ENCODE peak calls at places on chromosome 5, in seven cellular contexts. Z is SJSA1; R is CD4-positive, alpha-beta memory T cell; J is stomach; I is fibroblast of lung; G is hepatocyte; A is CD8-positive, alpha-beta memory T cell. T is an unnamed sample.

GRCh38 chr5:68683632-68684035 is 410.2 kb upstream of the SLC30A5 start:
- DNase-seq in Z (no peak), G (peak; percentile 71), J (no peak), A (no peak), R (no peak), I (peak; percentile 95), T (no peak)

GRCh38 chr5:173229966-173230740 is 4.9 kb downstream of the NKX2-5 start:
- DNase-seq in R (no peak), I (no peak), Z (no peak), J (no peak), G (no peak), A (no peak), T (no peak)

GRCh38 chr5:60208681-60209080 is 315.2 kb upstream of the PDE4D start:
- DNase-seq in A (no peak), J (no peak), I (no peak), Z (no peak), R (no peak), G (no peak), T (no peak)

GRCh38 chr5:169162407-169162806 is 138.5 kb downstream of the SLIT3 start:
- DNase-seq in G (no peak), A (no peak), Z (peak; percentile 61), I (no peak), J (no peak), R (no peak), T (no peak)

GRCh38 chr5:42057254-42057690 is 132.2 kb downstream of the FBXO4 start:
- DNase-seq in Z (no peak), G (peak; percentile 54), I (peak; percentile 37), J (peak; percentile 57), R (peak; percentile 51), A (peak; percentile 20), T (peak; percentile 55)

GRCh38 chr5:175866377-175866907 is 4.9 kb upstream of the CPLX2 start:
- DNase-seq in J (no peak), A (no peak), G (no peak), Z (no peak), I (no peak), R (no peak), T (no peak)

GRCh38 chr5:176771102-176771845 is 39.1 kb upstream of the UNC5A start:
- DNase-seq in J (no peak), I (no peak), A (no peak), G (no peak), R (no peak), Z (no peak), T (no peak)

GRCh38 chr5:94830520-94830919 is 212.1 kb downstream of the SLF1 start:
- DNase-seq in J (no peak), A (no peak), G (no peak), Z (no peak), I (peak; percentile 10), R (no peak), T (peak; percentile 40)

GRCh38 chr5:31553863-31554262 is 21.8 kb downstream of the C5orf22 start:
- DNase-seq in J (no peak), I (no peak), G (no peak), A (no peak), Z (no peak), R (no peak), T (no peak)

GRCh38 chr5:119453045-119453383 is 717 bp downstream of the HSD17B4 start:
- DNase-seq in A (no peak), G (no peak), I (peak; percentile 65), R (no peak), Z (no peak), J (peak; percentile 56), T (no peak)

GRCh38 chr5:6159864-6160199 is 218.5 kb downstream of the MED10 start:
- DNase-seq in J (no peak), Z (no peak), I (no peak), G (no peak), A (no peak), R (no peak), T (no peak)

GRCh38 chr5:150649108-150649827 is 8.8 kb downstream of the SYNPO start:
- DNase-seq in J (no peak), G (no peak), R (no peak), Z (no peak), A (no peak), I (no peak), T (no peak)

GRCh38 chr5:132016721-132017250 is 5.3 kb upstream of the ACSL6 start:
- DNase-seq in A (no peak), I (no peak), R (no peak), G (no peak), J (no peak), Z (no peak), T (no peak)

GRCh38 chr5:112647428-112647827 is 90.3 kb upstream of the APC start:
- DNase-seq in G (no peak), R (no peak), Z (no peak), A (no peak), J (no peak), I (no peak), T (no peak)

GRCh38 chr5:118888556-118888955 is 99.8 kb downstream of the DTWD2 start:
- DNase-seq in Z (no peak), R (no peak), G (no peak), J (no peak), A (no peak), I (no peak), T (no peak)

GRCh38 chr5:59341760-59342159 is 551.8 kb downstream of the PDE4D start:
- DNase-seq in J (no peak), R (no peak), A (no peak), G (no peak), I (no peak), Z (no peak), T (no peak)

GRCh38 chr5:127254729-127255284 is 35.8 kb upstream of the MEGF10 start:
- DNase-seq in R (no peak), A (no peak), Z (peak; percentile 65), I (peak; percentile 42), G (no peak), J (no peak), T (no peak)

GRCh38 chr5:67050125-67050524 is 146.5 kb downstream of the CD180 start:
- DNase-seq in J (no peak), R (no peak), Z (no peak), A (no peak), I (no peak), G (no peak), T (no peak)

GRCh38 chr5:89343666-89344065 is 460.7 kb upstream of the MEF2C start:
- DNase-seq in Z (no peak), G (no peak), J (no peak), A (no peak), R (no peak), I (no peak), T (no peak)

GRCh38 chr5:159441441-159441840 is 111.2 kb upstream of the IL12B start:
- DNase-seq in G (peak; percentile 34), Z (peak; percentile 55), J (no peak), A (no peak), I (no peak), R (no peak), T (no peak)

GRCh38 chr5:180352116-180352975 is 790 bp downstream of the GFPT2 start:
- DNase-seq in Z (peak; percentile 48), A (no peak), G (peak; percentile 48), J (no peak), R (no peak), I (peak; percentile 63), T (no peak)

GRCh38 chr5:74916831-74917710 is 50.9 kb upstream of the FAM169A start:
- DNase-seq in A (no peak), G (peak; percentile 73), R (no peak), J (peak; percentile 40), Z (peak; percentile 54), I (no peak), T (no peak)

GRCh38 chr5:15248731-15249130 is 251.2 kb upstream of the FBXL7 start:
- DNase-seq in R (no peak), A (no peak), I (no peak), J (no peak), G (no peak), Z (no peak), T (no peak)

GRCh38 chr5:115343855-115344254 is 47.4 kb upstream of the CCDC112 start:
- DNase-seq in Z (no peak), A (no peak), J (no peak), I (peak; percentile 83), G (no peak), R (no peak), T (no peak)

GRCh38 chr5:169107316-169107715 is 193.6 kb downstream of the SLIT3 start:
- DNase-seq in J (no peak), G (no peak), R (no peak), A (no peak), Z (no peak), I (no peak), T (no peak)

GRCh38 chr5:109567374-109568044 is 122.2 kb upstream of the MAN2A1 start:
- DNase-seq in J (no peak), G (peak; percentile 23), I (peak; percentile 61), R (no peak), Z (no peak), A (no peak), T (no peak)
- H3K27me3 ChIP-seq in J (no peaks in the 10 kb centered on the region), G (no peaks in the 10 kb centered on the region), I (no peaks in the 10 kb centered on the region), R (no peaks in the 10 kb centered on the region), Z (no peaks in the 10 kb centered on the region), A (no peaks in the 10 kb centered on the region), T (peaks cover 2% of the 10 kb centered on the region)

GRCh38 chr5:463952-464351 is 21.0 kb downstream of the EXOC3 start:
- DNase-seq in Z (peak; percentile 16), I (no peak), G (no peak), R (peak; percentile 87), A (peak; percentile 51), J (no peak), T (peak; percentile 88)
- H3K27ac ChIP-seq in Z (no peak overlapping the region), I (no peak overlapping the region), G (no peak overlapping the region), R (peak overlapping the region; percentile 50), A (no peak overlapping the region), J (no peak overlapping the region), T (peak overlapping the region; percentile 92)

GRCh38 chr5:143021595-143021994 is 251.4 kb downstream of the ARHGAP26 start:
- DNase-seq in J (no peak), A (no peak), Z (no peak), I (no peak), G (no peak), R (no peak), T (no peak)

GRCh38 chr5:143017992-143018391 is 247.8 kb downstream of the ARHGAP26 start:
- DNase-seq in Z (no peak), G (no peak), J (no peak), R (no peak), I (no peak), A (no peak), T (no peak)

GRCh38 chr5:143019614-143020515 is 249.7 kb downstream of the ARHGAP26 start:
- DNase-seq in I (no peak), A (no peak), G (no peak), Z (no peak), J (no peak), R (no peak), T (peak; percentile 54)

GRCh38 chr5:143016777-143017374 is 246.7 kb downstream of the ARHGAP26 start:
- DNase-seq in Z (peak; percentile 62), A (peak; percentile 11), J (no peak), G (peak; percentile 44), I (peak; percentile 81), R (peak; percentile 33), T (peak; percentile 65)

GRCh38 chr5:143019157-143019556 is 249.0 kb downstream of the ARHGAP26 start:
- DNase-seq in Z (no peak), I (no peak), G (no peak), J (no peak), A (no peak), R (no peak), T (no peak)
- H3K4me1 ChIP-seq in Z (no peaks in the 10 kb centered on the region), I (peaks cover 12% of the 10 kb centered on the region), G (no peaks in the 10 kb centered on the region), J (peaks cover 11% of the 10 kb centered on the region), A (peaks cover 9% of the 10 kb centered on the region), R (peaks cover 14% of the 10 kb centered on the region), T (peaks cover 6% of the 10 kb centered on the region)

DNA sequence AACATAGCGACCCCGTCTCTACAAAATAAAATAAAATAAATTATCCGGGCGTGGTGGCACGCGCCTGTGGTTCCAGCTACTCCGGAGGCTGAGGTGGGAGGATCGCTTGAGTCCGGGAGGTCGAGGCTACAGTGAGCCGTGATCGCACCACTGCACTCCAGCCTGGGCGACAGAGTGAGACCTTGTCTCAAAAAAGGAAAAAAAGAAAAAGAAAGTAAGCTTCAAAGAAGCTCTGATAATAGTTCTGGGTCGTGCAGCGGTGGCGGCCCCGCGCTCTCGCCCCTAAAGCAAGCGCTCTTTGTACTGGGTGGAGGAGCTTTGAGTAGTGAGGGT is 6.8 kb downstream of the TLX3 start:
- DNase-seq in G (no peak), I (no peak), J (no peak), R (no peak), Z (no peak), A (no peak), T (no peak)
- H3K27me3 ChIP-seq in G (peaks cover 100% of the 10 kb centered on the region), I (peaks cover 71% of the 10 kb centered on the region), J (peaks cover 58% of the 10 kb centered on the region), R (peaks cover 29% of the 10 kb centered on the region), Z (peaks cover 49% of the 10 kb centered on the region), A (peaks cover 25% of the 10 kb centered on the region), T (peaks cover 15% of the 10 kb centered on the region)